ENCODE peak calls at places on chromosomes 6 and 20, in five cellular contexts. S is small intestine, I is IMR-90, K is Panc1, G is Peyer's patch. Q is an unnamed sample. For H3K4me1 and H3K27me3, the result is how much of the 10 kb centered on the place peaks cover.

GRCh38 chr6:9467746-9468145 is 947.1 kb downstream of the TFAP2A start:
- DNase-seq in S (no peak), I (peak), K (no peak), G (no peak), Q (no peak)

GRCh38 chr6:20661721-20662120 is 127.5 kb downstream of the CDKAL1 start:
- DNase-seq in S (peak), I (peak), K (no peak), G (no peak), Q (no peak)

GRCh38 chr20:5073154-5074049 is 46.4 kb downstream of the PCNA start:
- DNase-seq in S (peak), I (peak), K (no peak), G (peak), Q (no peak)

GRCh38 chr6:155024628-155025027 is 29.5 kb downstream of the TIAM2 start:
- DNase-seq in S (no peak), I (no peak), K (no peak), G (no peak), Q (no peak)

GRCh38 chr6:24493945-24494725 is 634 bp upstream of the ALDH5A1 start:
- DNase-seq in S (no peak), I (no peak), K (no peak), G (no peak), Q (no peak)

GRCh38 chr6:85544776-85545175 is 48.9 kb downstream of the SNX14 start:
- DNase-seq in S (no peak), I (peak), K (no peak), G (no peak), Q (no peak)

GRCh38 chr6:13006578-13007300 is 290.2 kb downstream of the PHACTR1 start:
- DNase-seq in S (no peak), I (no peak), K (no peak), G (no peak), Q (no peak)

GRCh38 chr6:56699066-56699654 is 56.5 kb upstream of the DST start:
- DNase-seq in S (peak), I (peak), K (no peak), G (no peak), Q (no peak)

GRCh38 chr6:123489589-123489988 is 147.2 kb downstream of the TRDN start:
- DNase-seq in S (no peak), I (no peak), K (no peak), G (no peak), Q (no peak)

GRCh38 chr6:89187504-89187903 is 29.7 kb downstream of the GABRR1 start:
- DNase-seq in S (no peak), I (no peak), K (no peak), G (no peak), Q (no peak)

GRCh38 chr20:35101620-35102019 is 9.0 kb upstream of the TRPC4AP start:
- DNase-seq in S (no peak), I (no peak), K (no peak), G (no peak), Q (no peak)

GRCh38 chr6:143673638-143674037 is 4.1 kb upstream of the PHACTR2 start:
- DNase-seq in S (peak), I (peak), K (no peak), G (no peak), Q (no peak)

GRCh38 chr20:22455259-22455658 is 129.1 kb downstream of the FOXA2 start:
- DNase-seq in S (no peak), I (no peak), K (no peak), G (no peak), Q (no peak)

GRCh38 chr6:149211046-149211571 is 106.4 kb upstream of the TAB2 start:
- DNase-seq in S (peak), I (peak), K (no peak), G (no peak), Q (no peak)

GRCh38 chr6:105587349-105588115 is 184.7 kb upstream of the PREP start:
- DNase-seq in S (no peak), I (peak), K (no peak), G (no peak), Q (no peak)

GRCh38 chr20:63222541-63222940 is 6.6 kb upstream of the YTHDF1 start:
- DNase-seq in S (no peak), I (no peak), K (no peak), G (no peak), Q (no peak)

GRCh38 chr20:31841928-31842327 is 3.5 kb downstream of the FOXS1 start:
- DNase-seq in S (no peak), I (peak), K (no peak), G (no peak), Q (no peak)

GRCh38 chr6:131948221-131948661 is 2.9 kb downstream of the CCN2 start:
- DNase-seq in S (no peak), I (peak), K (no peak), G (no peak), Q (no peak)
- H3K4me3 ChIP-seq in S (no peak), I (peak), K (peak), G (no peak), Q (no peak)

GRCh38 chr6:100349366-100349765 is 115.4 kb downstream of the SIM1 start:
- DNase-seq in S (no peak), I (no peak), K (no peak), G (no peak), Q (no peak)
- H3K4me1 ChIP-seq in S (under half), I (under half), K (under half), G (under half), Q (under half)

GRCh38 chr6:1629316-1629715 is 19.6 kb downstream of the FOXC1 start:
- DNase-seq in S (no peak), I (no peak), K (no peak), G (peak), Q (no peak)
- H3K27me3 ChIP-seq in S (under half), I (under half), K (under half), G (under half), Q (under half)

GRCh38 chr6:146337376-146337775 is 206.3 kb upstream of the RAB32 start:
- DNase-seq in S (no peak), I (no peak), K (no peak), G (no peak), Q (no peak)

GRCh38 chr6:146336200-146336599 is 207.4 kb upstream of the RAB32 start:
- DNase-seq in S (no peak), I (no peak), K (no peak), G (no peak), Q (no peak)

GRCh38 chr6:146345582-146345981 is 198.1 kb upstream of the RAB32 start:
- DNase-seq in S (no peak), I (no peak), K (no peak), G (no peak), Q (no peak)

GRCh38 chr6:146341498-146342230 is 202.0 kb upstream of the RAB32 start:
- DNase-seq in S (no peak), I (no peak), K (no peak), G (no peak), Q (no peak)

DNA sequence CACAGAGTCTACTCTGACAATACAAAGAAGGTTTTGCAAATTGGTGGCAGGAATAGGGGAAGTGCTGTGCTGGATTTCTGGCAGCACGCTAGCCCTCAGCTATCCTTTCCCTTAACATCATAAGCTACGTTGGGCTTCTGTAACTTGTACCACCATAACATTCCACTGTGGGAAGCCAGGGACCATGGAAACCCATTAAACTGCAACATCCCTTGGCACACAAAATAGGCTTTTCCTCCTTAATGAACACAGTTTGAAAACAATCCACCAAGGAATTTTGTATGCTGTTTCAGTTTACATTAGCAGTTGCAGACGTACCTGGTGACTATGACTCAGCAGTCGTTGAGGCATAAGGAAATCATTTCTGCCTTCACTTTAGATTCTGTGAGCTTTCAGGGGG is 203.9 kb upstream of the RAB32 start:
- DNase-seq in S (no peak), I (no peak), K (peak), G (no peak), Q (no peak)
- H3K4me3 ChIP-seq in S (no peak), I (no peak), K (no peak), G (no peak), Q (no peak)

GRCh38 chr6:36733300-36733699 is 35.7 kb downstream of the RAB44 start:
- DNase-seq in S (no peak), I (no peak), K (no peak), G (peak), Q (no peak)
- H3K4me1 ChIP-seq in S (under half), I (under half), K (under half), G (under half), Q (under half)

DNA sequence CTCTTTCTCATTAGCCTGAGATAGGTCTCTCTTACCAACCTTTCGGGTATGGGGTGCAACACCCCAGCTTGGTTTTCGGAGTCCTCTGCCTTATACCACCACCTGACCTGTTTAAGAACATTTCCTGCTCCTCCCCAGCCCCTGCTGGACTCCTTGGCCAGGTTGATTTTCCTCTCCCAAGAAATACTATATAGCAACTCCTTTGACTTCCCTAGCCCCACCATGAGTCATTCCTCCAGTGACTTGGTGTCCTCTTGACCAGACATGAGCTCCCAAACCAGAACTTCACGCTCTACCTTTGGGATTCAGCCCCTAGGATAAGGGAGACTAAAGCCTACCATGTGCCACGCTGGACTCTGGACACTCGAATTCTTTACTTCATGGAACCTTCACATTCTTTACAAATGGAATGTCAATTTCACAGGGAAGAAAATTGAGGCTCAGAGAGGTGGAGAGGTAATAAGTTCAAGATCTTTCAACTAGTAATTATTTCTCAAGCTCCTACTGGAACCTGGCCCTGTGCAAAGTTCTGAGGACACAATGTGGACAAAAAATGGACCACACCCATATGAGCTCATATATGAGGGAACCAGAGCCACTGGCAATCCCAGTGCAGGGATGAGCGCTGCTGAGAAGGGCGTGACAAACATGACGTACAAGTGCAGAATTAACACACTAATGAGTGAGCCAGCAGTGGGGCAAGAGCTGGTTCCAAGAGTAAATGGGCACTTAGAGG is 48.2 kb downstream of the SIRPA start:
- DNase-seq in S (peak), I (no peak), K (no peak), G (no peak), Q (no peak)
- H3K27me3 ChIP-seq in S (under half), I (half or more), K (under half), G (under half), Q (under half)

Q was measured in CD8-positive, alpha-beta memory T cell.